ENCODE peak calls at places on chromosomes 13 and 19, in ten cellular contexts. G is breast epithelium; T is heart right ventricle; E is aorta; D is GM23248; W is CD8-positive, alpha-beta memory T cell; N is SJCRH30; V is foreskin keratinocyte; Y is HepG2; U is HAP-1. B is an unnamed sample. For H3K4me1, the result is how much of the 10 kb centered on the place peaks cover.

GRCh38 chr19:43784251-43784980 is 3.6 kb upstream of the KCNN4 start:
- DNase-seq in G (peak), T (no peak), E (peak), D (peak), W (peak), N (peak), V (peak), Y (no peak), U (no peak), B (no peak)

GRCh38 chr13:108572782-108573211 is 56.6 kb upstream of the MYO16 start:
- DNase-seq in G (no peak), T (no peak), E (no peak), D (no peak), W (no peak), N (no peak), V (peak), Y (no peak), U (no peak), B (no peak)

GRCh38 chr19:15450528-15450890 is 753 bp upstream of the WIZ start:
- DNase-seq in G (no peak), T (no peak), E (no peak), D (no peak), W (no peak), N (no peak), V (no peak), Y (no peak), U (no peak), B (no peak)

GRCh38 chr13:76293346-76293745 is 592.9 kb downstream of the KCTD12 start:
- DNase-seq in G (no peak), T (no peak), E (no peak), D (peak), W (no peak), N (no peak), V (peak), Y (no peak), U (no peak), B (no peak)

GRCh38 chr13:80979035-80979641 is 638.2 kb upstream of the SPRY2 start:
- DNase-seq in G (no peak), T (no peak), E (no peak), D (peak), W (no peak), N (peak), V (peak), Y (peak), U (peak), B (peak)

GRCh38 chr19:54233941-54234340 is 8.6 kb downstream of the LILRA6 start:
- DNase-seq in G (no peak), T (no peak), E (no peak), D (no peak), W (no peak), N (no peak), V (no peak), Y (no peak), U (no peak), B (no peak)

GRCh38 chr19:6271251-6271650 is 8.5 kb downstream of the MLLT1 start:
- DNase-seq in G (no peak), T (no peak), E (no peak), D (peak), W (no peak), N (no peak), V (no peak), Y (no peak), U (no peak), B (no peak)

GRCh38 chr13:32791545-32792172 is 205.4 kb downstream of the PDS5B start:
- DNase-seq in G (no peak), T (no peak), E (no peak), D (peak), W (no peak), N (no peak), V (no peak), Y (peak), U (no peak), B (no peak)

GRCh38 chr13:90834700-90835099 is 512.8 kb upstream of the MIR17HG start:
- DNase-seq in G (no peak), T (no peak), E (no peak), D (peak), W (no peak), N (no peak), V (no peak), Y (no peak), U (no peak), B (no peak)

GRCh38 chr19:34316741-34317241 is 48.2 kb upstream of the GPI start:
- DNase-seq in G (no peak), T (no peak), E (no peak), D (peak), W (no peak), N (no peak), V (no peak), Y (no peak), U (no peak), B (no peak)

GRCh38 chr19:16714702-16715294 is 4.8 kb upstream of the NWD1 start:
- DNase-seq in G (peak), T (peak), E (peak), D (peak), W (peak), N (peak), V (peak), Y (peak), U (peak), B (no peak)

GRCh38 chr19:55641376-55642152 is 762 bp downstream of the ZNF580 start:
- DNase-seq in G (no peak), T (no peak), E (peak), D (peak), W (peak), N (no peak), V (no peak), Y (no peak), U (no peak), B (no peak)

GRCh38 chr19:3154957-3155736 is 19.3 kb downstream of the GNA15 start:
- DNase-seq in G (peak), T (peak), E (peak), D (peak), W (peak), N (peak), V (peak), Y (peak), U (no peak), B (peak)

GRCh38 chr13:42592915-42593718 is 19.2 kb downstream of the TNFSF11 start:
- DNase-seq in G (no peak), T (no peak), E (no peak), D (no peak), W (no peak), N (no peak), V (no peak), Y (no peak), U (peak), B (no peak)

GRCh38 chr13:26324867-26325266 is 70.9 kb downstream of the CDK8 start:
- DNase-seq in G (no peak), T (no peak), E (no peak), D (no peak), W (no peak), N (no peak), V (no peak), Y (no peak), U (no peak), B (no peak)

GRCh38 chr19:50362030-50362412 is 3.4 kb downstream of the NAPSA start:
- DNase-seq in G (no peak), T (no peak), E (no peak), D (no peak), W (no peak), N (no peak), V (no peak), Y (no peak), U (no peak), B (no peak)

GRCh38 chr19:13172335-13173128 is 22.3 kb downstream of the IER2 start:
- DNase-seq in G (peak), T (peak), E (peak), D (peak), W (peak), N (peak), V (peak), Y (no peak), U (no peak), B (peak)

GRCh38 chr13:99203601-99204579 is 3.2 kb downstream of the UBAC2 start:
- DNase-seq in G (no peak), T (no peak), E (no peak), D (no peak), W (no peak), N (no peak), V (no peak), Y (no peak), U (no peak), B (no peak)
- H3K4me1 ChIP-seq in G (under half), T (under half), E (under half), D (under half), W (half or more), N (under half), V (under half), Y (under half), U (under half), B (under half)

DNA sequence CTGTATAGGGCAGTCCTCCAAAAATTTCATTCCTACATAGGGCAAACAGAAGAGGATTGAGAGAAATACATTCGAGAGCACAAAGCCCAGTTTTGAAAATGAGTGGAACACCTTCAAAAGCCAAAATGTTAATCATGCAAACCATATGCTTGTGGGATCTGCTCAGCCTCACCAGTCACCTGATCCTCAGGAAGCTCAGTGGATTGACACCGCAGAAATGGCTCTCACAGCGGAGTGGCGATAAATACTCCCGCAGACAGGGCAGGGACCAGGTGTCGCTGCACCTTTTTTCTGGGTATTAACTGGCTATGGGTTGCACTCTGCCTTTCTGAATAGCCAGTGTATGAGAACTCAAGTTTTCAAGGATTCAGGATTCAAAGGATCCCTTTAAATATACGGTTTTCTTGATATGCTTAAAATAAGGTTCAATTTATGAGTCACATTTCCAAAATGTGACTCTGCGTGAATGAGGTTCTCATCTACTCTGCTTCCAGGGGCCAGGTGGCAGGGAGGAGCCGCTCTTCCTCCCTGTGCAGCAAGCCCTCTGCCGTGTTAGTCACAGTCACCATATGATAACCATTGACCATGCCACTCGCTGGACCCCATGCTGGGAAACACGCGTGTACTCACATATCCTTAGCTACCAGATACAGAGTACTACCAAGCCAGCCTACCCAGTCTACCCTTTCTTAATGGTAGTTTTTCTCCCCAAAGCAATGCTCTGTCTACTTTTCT is 18.3 kb upstream of the DHRS12 start:
- DNase-seq in G (no peak), T (no peak), E (no peak), D (no peak), W (peak), N (no peak), V (no peak), Y (no peak), U (no peak), B (no peak)
- H3K4me1 ChIP-seq in G (under half), T (under half), E (under half), D (under half), W (half or more), N (under half), V (under half), Y (under half), U (under half), B (under half)

GRCh38 chr19:46927893-46928292 is 67.1 kb downstream of the ARHGAP35 start:
- DNase-seq in G (no peak), T (no peak), E (no peak), D (no peak), W (no peak), N (no peak), V (no peak), Y (no peak), U (no peak), B (no peak)
- H3K4me1 ChIP-seq in G (under half), T (half or more), E (under half), D (half or more), W (under half), N (under half), V (under half), Y (half or more), U (under half), B (half or more)

GRCh38 chr19:57362419-57362818 is 932 bp upstream of the TRAPPC2B start:
- DNase-seq in G (no peak), T (no peak), E (no peak), D (no peak), W (no peak), N (no peak), V (no peak), Y (no peak), U (no peak), B (no peak)

GRCh38 chr19:57351867-57352266 is 796 bp downstream of the ZNF304 start:
- DNase-seq in G (no peak), T (no peak), E (no peak), D (peak), W (no peak), N (no peak), V (peak), Y (no peak), U (no peak), B (no peak)

GRCh38 chr19:57355916-57356315 is 4.8 kb downstream of the ZNF304 start:
- DNase-seq in G (no peak), T (no peak), E (no peak), D (no peak), W (no peak), N (no peak), V (no peak), Y (no peak), U (no peak), B (no peak)

GRCh38 chr19:57359300-57359699 is 4.1 kb upstream of the TRAPPC2B start:
- DNase-seq in G (no peak), T (no peak), E (no peak), D (no peak), W (no peak), N (no peak), V (no peak), Y (no peak), U (no peak), B (no peak)

DNA sequence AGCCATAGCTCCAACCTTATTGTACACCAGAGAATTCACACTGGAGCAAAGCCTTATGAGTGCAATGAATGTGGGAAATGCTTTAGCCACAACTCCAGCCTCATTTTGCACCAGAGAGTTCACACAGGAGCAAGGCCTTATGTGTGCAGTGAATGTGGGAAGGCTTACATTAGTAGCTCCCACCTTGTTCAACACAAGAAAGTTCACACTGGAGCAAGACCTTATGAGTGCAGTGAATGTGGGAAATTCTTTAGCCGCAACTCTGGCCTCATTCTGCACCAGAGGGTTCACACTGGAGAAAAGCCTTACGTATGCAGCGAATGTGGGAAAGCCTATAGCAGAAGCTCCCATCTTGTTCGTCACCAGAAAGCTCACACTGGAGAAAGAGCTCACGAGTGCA is 5.9 kb upstream of the TRAPPC2B start:
- DNase-seq in G (no peak), T (no peak), E (no peak), D (no peak), W (no peak), N (no peak), V (no peak), Y (no peak), U (no peak), B (no peak)
- H3K4me1 ChIP-seq in G (under half), T (under half), E (under half), D (under half), W (under half), N (under half), V (under half), Y (under half), U (under half), B (under half)

GRCh38 chr13:106566682-106567420 is 1.1 kb downstream of the ARGLU1 start:
- DNase-seq in G (peak), T (peak), E (peak), D (peak), W (peak), N (peak), V (no peak), Y (peak), U (peak), B (peak)

GRCh38 chr13:106568225-106569003 is 477 bp upstream of the ARGLU1 start:
- DNase-seq in G (no peak), T (no peak), E (no peak), D (no peak), W (no peak), N (no peak), V (no peak), Y (peak), U (no peak), B (no peak)

GRCh38 chr13:106562301-106562700 is 5.6 kb downstream of the ARGLU1 start:
- DNase-seq in G (no peak), T (no peak), E (no peak), D (no peak), W (no peak), N (no peak), V (no peak), Y (no peak), U (no peak), B (no peak)

GRCh38 chr13:106567421-106568224 is at the start of gene ARGLU1:
- DNase-seq in G (peak), T (peak), E (peak), D (peak), W (peak), N (peak), V (peak), Y (peak), U (peak), B (peak)

DNA sequence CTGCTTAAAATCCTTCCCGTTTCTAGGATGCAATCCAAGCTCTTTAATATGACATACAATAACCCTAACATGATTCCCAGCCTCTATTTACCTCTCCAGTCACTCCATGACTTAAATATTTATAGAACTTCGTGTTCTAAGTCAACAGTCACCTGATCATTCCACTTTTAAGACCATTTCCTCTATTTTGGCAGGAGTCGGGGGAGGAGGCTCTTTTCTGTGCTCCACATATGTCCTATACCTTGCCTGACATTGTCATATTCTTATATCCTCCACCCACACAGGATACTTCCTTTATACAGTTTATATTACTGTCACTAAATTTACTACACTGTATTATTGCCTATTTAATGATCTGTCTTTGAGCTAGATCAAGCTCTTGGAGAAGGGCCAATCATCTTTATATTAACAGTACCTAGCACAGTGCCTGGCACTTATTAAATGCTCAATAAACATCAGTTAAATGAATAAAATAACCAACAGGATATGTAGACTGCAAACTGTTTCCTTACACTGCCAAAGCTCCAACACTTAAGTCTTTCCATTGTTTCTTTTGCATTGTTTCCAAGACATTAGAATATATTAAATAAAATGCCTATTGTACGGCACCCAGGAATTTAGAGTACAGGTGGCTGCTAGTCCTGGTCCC is 2.7 kb downstream of the ARGLU1 start:
- DNase-seq in G (no peak), T (no peak), E (no peak), D (no peak), W (no peak), N (no peak), V (no peak), Y (no peak), U (no peak), B (no peak)
- H3K4me1 ChIP-seq in G (under half), T (half or more), E (under half), D (under half), W (half or more), N (under half), V (under half), Y (half or more), U (under half), B (half or more)

B was measured in gastrocnemius medialis.